ENCODE peak calls at places on chromosomes 11 and 22, in nine cellular contexts. One of them, this sample, is unnamed.

GRCh38 chr22:33747576-33748180 is 172.6 kb downstream of the LARGE1 start:
- DNase-seq in fibroblast of lung: no peak
- DNase-seq in cardiac muscle cell: no peak
- DNase-seq in caudate nucleus: no peak
- DNase-seq in prostate gland: no peak
- DNase-seq in RWPE2: no peak
- DNase-seq in spleen: no peak
- DNase-seq in naive thymus-derived CD4-positive, alpha-beta T cell: no peak
- DNase-seq in astrocyte: no peak
- DNase-seq in this sample: no peak

GRCh38 chr22:46763051-46763705 is 728 bp downstream of the TBC1D22A start:
- DNase-seq in fibroblast of lung: no peak
- DNase-seq in cardiac muscle cell: no peak
- DNase-seq in caudate nucleus: no peak
- DNase-seq in prostate gland: no peak
- DNase-seq in RWPE2: no peak
- DNase-seq in spleen: peak
- DNase-seq in naive thymus-derived CD4-positive, alpha-beta T cell: peak
- DNase-seq in astrocyte: no peak
- DNase-seq in this sample: peak

GRCh38 chr11:128201801-128202200 is 385.6 kb downstream of the ETS1 start:
- DNase-seq in fibroblast of lung: no peak
- DNase-seq in cardiac muscle cell: no peak
- DNase-seq in caudate nucleus: no peak
- DNase-seq in prostate gland: no peak
- DNase-seq in RWPE2: no peak
- DNase-seq in spleen: no peak
- DNase-seq in naive thymus-derived CD4-positive, alpha-beta T cell: no peak
- DNase-seq in astrocyte: no peak
- DNase-seq in this sample: no peak

GRCh38 chr22:50348058-50348457 is 4.9 kb downstream of the PPP6R2 start:
- DNase-seq in fibroblast of lung: no peak
- DNase-seq in cardiac muscle cell: no peak
- DNase-seq in caudate nucleus: no peak
- DNase-seq in prostate gland: no peak
- DNase-seq in RWPE2: no peak
- DNase-seq in spleen: peak
- DNase-seq in naive thymus-derived CD4-positive, alpha-beta T cell: no peak
- DNase-seq in astrocyte: no peak
- DNase-seq in this sample: no peak

GRCh38 chr11:8532475-8532874 is 61.6 kb downstream of the STK33 start:
- DNase-seq in fibroblast of lung: no peak
- DNase-seq in cardiac muscle cell: no peak
- DNase-seq in caudate nucleus: no peak
- DNase-seq in prostate gland: no peak
- DNase-seq in RWPE2: no peak
- DNase-seq in spleen: no peak
- DNase-seq in naive thymus-derived CD4-positive, alpha-beta T cell: no peak
- DNase-seq in astrocyte: no peak
- DNase-seq in this sample: no peak

GRCh38 chr11:119306373-119306890 is 10.5 kb downstream of the MCAM start:
- DNase-seq in fibroblast of lung: peak
- DNase-seq in cardiac muscle cell: no peak
- DNase-seq in caudate nucleus: no peak
- DNase-seq in prostate gland: no peak
- DNase-seq in RWPE2: no peak
- DNase-seq in spleen: no peak
- DNase-seq in naive thymus-derived CD4-positive, alpha-beta T cell: peak
- DNase-seq in astrocyte: no peak
- DNase-seq in this sample: peak

GRCh38 chr11:86537541-86538222 is 134.7 kb downstream of the ME3 start:
- DNase-seq in fibroblast of lung: no peak
- DNase-seq in cardiac muscle cell: peak
- DNase-seq in caudate nucleus: no peak
- DNase-seq in prostate gland: no peak
- DNase-seq in RWPE2: no peak
- DNase-seq in spleen: no peak
- DNase-seq in naive thymus-derived CD4-positive, alpha-beta T cell: no peak
- DNase-seq in astrocyte: no peak
- DNase-seq in this sample: no peak

GRCh38 chr11:6587360-6587953 is 16.0 kb downstream of the RRP8 start:
- DNase-seq in fibroblast of lung: no peak
- DNase-seq in cardiac muscle cell: no peak
- DNase-seq in caudate nucleus: no peak
- DNase-seq in prostate gland: peak
- DNase-seq in RWPE2: no peak
- DNase-seq in spleen: no peak
- DNase-seq in naive thymus-derived CD4-positive, alpha-beta T cell: no peak
- DNase-seq in astrocyte: no peak
- DNase-seq in this sample: no peak

GRCh38 chr11:75583710-75584658 is 21.9 kb downstream of the SERPINH1 start:
- DNase-seq in fibroblast of lung: peak
- DNase-seq in cardiac muscle cell: peak
- DNase-seq in caudate nucleus: no peak
- DNase-seq in prostate gland: peak
- DNase-seq in RWPE2: no peak
- DNase-seq in spleen: peak
- DNase-seq in naive thymus-derived CD4-positive, alpha-beta T cell: no peak
- DNase-seq in astrocyte: peak
- DNase-seq in this sample: no peak

DNA sequence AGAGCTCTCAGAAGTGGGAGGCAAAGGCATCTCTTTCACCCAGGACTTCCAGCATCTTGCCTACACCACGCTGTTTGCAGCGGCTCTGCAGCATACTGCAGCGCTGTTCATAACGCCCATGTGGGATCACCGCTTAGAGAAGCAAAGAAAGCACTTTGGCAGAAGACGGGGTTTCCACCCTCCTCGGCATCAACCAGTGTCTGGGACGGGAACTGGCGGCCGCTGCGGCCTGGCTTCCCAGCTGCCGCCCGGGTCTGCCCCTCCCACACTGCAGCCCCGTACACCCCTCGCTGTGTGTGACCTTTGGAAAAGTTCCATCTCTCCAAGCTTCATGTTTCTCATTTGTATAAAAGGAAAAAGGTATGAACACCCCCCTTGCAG is 542 bp upstream of the TIRAP start:
- DNase-seq in fibroblast of lung: peak
- DNase-seq in cardiac muscle cell: peak
- DNase-seq in caudate nucleus: peak
- DNase-seq in prostate gland: peak
- DNase-seq in RWPE2: no peak
- DNase-seq in spleen: peak
- DNase-seq in naive thymus-derived CD4-positive, alpha-beta T cell: peak
- DNase-seq in astrocyte: peak
- DNase-seq in this sample: peak
- H3K27ac ChIP-seq in fibroblast of lung: peak
- H3K27ac ChIP-seq in cardiac muscle cell: no peak
- H3K27ac ChIP-seq in caudate nucleus: peak
- H3K27ac ChIP-seq in prostate gland: peak
- H3K27ac ChIP-seq in RWPE2: peak
- H3K27ac ChIP-seq in spleen: peak
- H3K27ac ChIP-seq in naive thymus-derived CD4-positive, alpha-beta T cell: peak
- H3K27ac ChIP-seq in astrocyte: no peak
- H3K27ac ChIP-seq in this sample: no peak

DNA sequence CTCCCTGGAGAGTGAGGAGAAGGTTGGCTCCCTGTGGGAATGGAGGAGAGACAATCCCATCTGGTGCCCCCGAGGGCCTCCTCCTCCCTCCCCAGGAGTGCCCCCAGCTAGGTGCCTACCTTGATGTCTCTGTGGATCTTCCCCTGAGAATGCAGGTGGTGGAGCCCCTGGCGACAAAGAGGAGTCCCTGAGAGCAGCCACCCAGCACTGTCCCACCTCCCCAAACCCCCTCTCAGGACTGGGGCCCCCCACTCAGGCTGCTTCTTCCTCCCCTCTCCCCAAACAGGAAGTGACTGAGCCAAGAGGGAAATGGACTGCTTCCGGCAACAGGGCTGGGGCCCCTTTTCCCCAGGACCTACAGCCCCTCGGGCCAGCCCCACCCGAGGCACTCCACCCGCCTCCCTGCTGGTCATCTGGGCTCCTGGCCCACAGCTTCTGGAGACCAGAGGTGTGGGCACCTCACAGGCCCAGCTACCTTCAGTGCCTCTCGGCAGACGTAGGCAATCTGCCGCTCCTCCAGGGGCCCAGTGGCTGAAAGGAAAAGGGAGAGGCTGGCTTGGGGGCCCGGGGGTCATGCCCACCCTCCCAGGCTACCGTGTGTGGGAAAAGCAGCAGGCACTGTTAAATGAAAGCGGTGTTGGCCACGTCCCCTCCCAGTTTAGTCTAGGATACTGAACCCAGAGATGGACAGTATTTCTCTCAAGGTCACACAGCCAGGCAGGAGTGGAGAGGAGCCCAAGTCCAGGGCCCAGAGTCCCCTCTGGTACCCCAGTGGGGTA is 1.2 kb downstream of the MAP4K2 start:
- DNase-seq in fibroblast of lung: no peak
- DNase-seq in cardiac muscle cell: no peak
- DNase-seq in caudate nucleus: no peak
- DNase-seq in prostate gland: no peak
- DNase-seq in RWPE2: no peak
- DNase-seq in spleen: peak
- DNase-seq in naive thymus-derived CD4-positive, alpha-beta T cell: no peak
- DNase-seq in astrocyte: no peak
- DNase-seq in this sample: no peak
- H3K27ac ChIP-seq in fibroblast of lung: no peak
- H3K27ac ChIP-seq in cardiac muscle cell: no peak
- H3K27ac ChIP-seq in caudate nucleus: peak
- H3K27ac ChIP-seq in prostate gland: peak
- H3K27ac ChIP-seq in RWPE2: peak
- H3K27ac ChIP-seq in spleen: peak
- H3K27ac ChIP-seq in naive thymus-derived CD4-positive, alpha-beta T cell: peak
- H3K27ac ChIP-seq in astrocyte: no peak
- H3K27ac ChIP-seq in this sample: no peak

DNA sequence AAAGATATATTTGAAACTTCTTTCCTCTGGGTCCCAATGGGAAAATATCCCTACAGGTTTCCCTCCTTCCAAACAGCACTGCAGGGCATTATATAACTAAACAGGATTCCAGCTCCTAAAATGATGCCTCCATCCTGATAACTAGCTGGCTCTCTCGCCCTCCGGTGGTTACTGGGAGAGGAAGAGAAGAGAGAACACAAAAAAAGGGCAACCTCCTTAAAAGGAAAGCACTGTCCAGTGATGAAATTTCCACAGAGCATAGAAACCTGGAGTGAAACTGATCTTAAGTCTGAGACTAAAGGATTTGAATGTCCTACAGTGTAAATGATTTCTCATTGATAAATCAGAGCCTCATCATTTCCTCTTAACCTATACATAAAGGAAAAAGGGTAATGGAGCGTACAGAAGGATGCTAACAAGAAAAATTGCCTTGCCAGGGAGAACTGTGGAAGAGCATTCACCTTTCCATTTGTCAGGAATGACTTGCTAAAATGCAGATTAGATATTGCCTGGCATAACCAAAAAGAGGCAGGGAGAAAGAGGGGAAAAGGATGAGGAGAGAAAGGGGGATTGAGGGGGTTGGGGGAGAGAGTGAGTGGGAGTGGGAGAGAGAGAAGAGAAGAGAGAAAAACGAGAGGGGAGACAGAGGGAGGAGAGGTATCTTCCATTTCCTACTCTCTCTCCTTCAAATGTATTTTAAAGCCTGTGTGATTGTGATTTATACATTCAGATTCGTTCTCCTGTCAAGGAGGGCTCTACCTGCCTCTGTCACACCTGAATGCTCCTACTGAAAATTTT is 121.4 kb downstream of the APOL5 start:
- DNase-seq in fibroblast of lung: peak
- DNase-seq in cardiac muscle cell: peak
- DNase-seq in caudate nucleus: no peak
- DNase-seq in prostate gland: peak
- DNase-seq in RWPE2: no peak
- DNase-seq in spleen: no peak
- DNase-seq in naive thymus-derived CD4-positive, alpha-beta T cell: no peak
- DNase-seq in astrocyte: peak
- DNase-seq in this sample: no peak
- H3K27ac ChIP-seq in fibroblast of lung: peak
- H3K27ac ChIP-seq in cardiac muscle cell: peak
- H3K27ac ChIP-seq in caudate nucleus: peak
- H3K27ac ChIP-seq in prostate gland: peak
- H3K27ac ChIP-seq in RWPE2: peak
- H3K27ac ChIP-seq in spleen: peak
- H3K27ac ChIP-seq in naive thymus-derived CD4-positive, alpha-beta T cell: no peak
- H3K27ac ChIP-seq in astrocyte: peak
- H3K27ac ChIP-seq in this sample: peak

GRCh38 chr22:25069426-25069757 is 116.9 kb downstream of the KIAA1671 start:
- DNase-seq in fibroblast of lung: no peak
- DNase-seq in cardiac muscle cell: no peak
- DNase-seq in caudate nucleus: no peak
- DNase-seq in prostate gland: no peak
- DNase-seq in RWPE2: no peak
- DNase-seq in spleen: no peak
- DNase-seq in naive thymus-derived CD4-positive, alpha-beta T cell: no peak
- DNase-seq in astrocyte: no peak
- DNase-seq in this sample: no peak

GRCh38 chr22:25071720-25072119 is 119.2 kb downstream of the KIAA1671 start:
- DNase-seq in fibroblast of lung: no peak
- DNase-seq in cardiac muscle cell: no peak
- DNase-seq in caudate nucleus: no peak
- DNase-seq in prostate gland: no peak
- DNase-seq in RWPE2: no peak
- DNase-seq in spleen: no peak
- DNase-seq in naive thymus-derived CD4-positive, alpha-beta T cell: no peak
- DNase-seq in astrocyte: no peak
- DNase-seq in this sample: no peak

GRCh38 chr22:25069758-25070461 is 117.4 kb downstream of the KIAA1671 start:
- DNase-seq in fibroblast of lung: no peak
- DNase-seq in cardiac muscle cell: peak
- DNase-seq in caudate nucleus: no peak
- DNase-seq in prostate gland: peak
- DNase-seq in RWPE2: no peak
- DNase-seq in spleen: no peak
- DNase-seq in naive thymus-derived CD4-positive, alpha-beta T cell: peak
- DNase-seq in astrocyte: no peak
- DNase-seq in this sample: no peak

GRCh38 chr22:25072406-25072805 is 119.9 kb downstream of the KIAA1671 start:
- DNase-seq in fibroblast of lung: no peak
- DNase-seq in cardiac muscle cell: no peak
- DNase-seq in caudate nucleus: no peak
- DNase-seq in prostate gland: no peak
- DNase-seq in RWPE2: no peak
- DNase-seq in spleen: no peak
- DNase-seq in naive thymus-derived CD4-positive, alpha-beta T cell: no peak
- DNase-seq in astrocyte: no peak
- DNase-seq in this sample: peak

DNA sequence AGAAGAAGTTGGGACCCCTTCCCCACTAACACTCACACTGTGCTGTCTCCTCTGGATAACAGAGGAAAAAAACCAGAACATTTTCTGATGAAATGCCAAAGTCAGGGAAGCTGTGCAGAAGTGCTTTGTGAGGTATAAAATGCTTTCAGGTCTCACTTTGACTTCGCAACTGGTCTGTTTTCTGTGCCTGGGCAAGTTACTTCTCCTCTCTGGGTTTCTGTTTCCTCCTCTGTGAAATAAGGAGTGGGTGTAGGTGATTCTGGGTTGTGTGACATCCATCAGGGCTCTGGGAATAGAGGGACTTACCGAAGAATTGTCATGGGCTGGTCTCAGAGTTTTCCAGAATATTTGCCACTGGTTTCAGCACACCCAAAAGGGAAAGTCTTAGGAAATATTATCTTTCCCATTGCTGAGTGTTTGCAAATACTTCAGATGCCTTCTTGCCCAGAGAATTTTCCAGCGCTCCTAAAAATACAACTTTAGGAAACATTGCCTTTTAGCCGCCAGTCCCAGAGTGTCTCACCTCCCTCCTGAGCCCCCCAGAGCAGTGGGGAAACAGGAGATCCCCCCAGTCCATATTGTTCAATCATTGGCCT is 118.5 kb downstream of the KIAA1671 start:
- DNase-seq in fibroblast of lung: peak
- DNase-seq in cardiac muscle cell: no peak
- DNase-seq in caudate nucleus: no peak
- DNase-seq in prostate gland: no peak
- DNase-seq in RWPE2: no peak
- DNase-seq in spleen: no peak
- DNase-seq in naive thymus-derived CD4-positive, alpha-beta T cell: no peak
- DNase-seq in astrocyte: peak
- DNase-seq in this sample: peak
- H3K27ac ChIP-seq in fibroblast of lung: no peak
- H3K27ac ChIP-seq in cardiac muscle cell: peak
- H3K27ac ChIP-seq in caudate nucleus: no peak
- H3K27ac ChIP-seq in prostate gland: peak
- H3K27ac ChIP-seq in RWPE2: no peak
- H3K27ac ChIP-seq in spleen: peak
- H3K27ac ChIP-seq in naive thymus-derived CD4-positive, alpha-beta T cell: peak
- H3K27ac ChIP-seq in astrocyte: no peak
- H3K27ac ChIP-seq in this sample: peak